ENCODE peak calls at places on chromosomes 5 and 9, in six cellular contexts. Z is testis, X is cardiac muscle cell, V is upper lobe of right lung, I is mesendoderm, G is right lobe of liver. K is an unnamed sample.

GRCh38 chr9:13083973-13084528 is 195.4 kb downstream of the MPDZ start:
- DNase-seq in X (no peak), I (no peak), G (no peak), Z (no peak), V (no peak), K (no peak)

GRCh38 chr5:35229076-35230042 is 928 bp downstream of the PRLR start:
- DNase-seq in I (peak), Z (peak), X (peak), V (peak), G (peak), K (no peak)

GRCh38 chr9:38622083-38622674 is 1.8 kb upstream of the ANKRD18A start:
- DNase-seq in Z (peak), X (peak), G (peak), V (no peak), I (peak), K (no peak)

GRCh38 chr5:98750693-98751092 is 22.8 kb upstream of the RGMB start:
- DNase-seq in X (peak), I (peak), G (no peak), Z (no peak), V (no peak), K (no peak)

GRCh38 chr9:346114-346513 is 131.4 kb downstream of the DOCK8 start:
- DNase-seq in V (no peak), Z (peak), X (no peak), I (peak), G (no peak), K (no peak)

GRCh38 chr9:76433851-76434250 is 25.1 kb upstream of the GCNT1 start:
- DNase-seq in V (no peak), X (no peak), Z (no peak), G (no peak), I (no peak), K (no peak)

GRCh38 chr5:65482727-65483473 is 1.2 kb upstream of the ADAMTS6 start:
- DNase-seq in V (no peak), G (no peak), Z (peak), I (peak), X (peak), K (no peak)

GRCh38 chr5:45260292-45260691 is 435.9 kb downstream of the HCN1 start:
- DNase-seq in I (no peak), V (no peak), G (no peak), Z (no peak), X (peak), K (no peak)

GRCh38 chr5:145449794-145450193 is 385.3 kb downstream of the PRELID2 start:
- DNase-seq in V (no peak), Z (no peak), G (no peak), X (no peak), I (no peak), K (no peak)

GRCh38 chr9:130173462-130173876 is 1.3 kb downstream of the NCS1 start:
- DNase-seq in X (no peak), I (no peak), G (no peak), Z (no peak), V (no peak), K (no peak)

GRCh38 chr5:176899296-176899891 is at the start of gene HK3:
- DNase-seq in G (peak), X (no peak), I (no peak), Z (peak), V (no peak), K (no peak)

GRCh38 chr5:91468643-91469422 is 85.7 kb upstream of the ARRDC3 start:
- DNase-seq in V (no peak), X (no peak), Z (no peak), G (no peak), I (no peak), K (no peak)

GRCh38 chr5:158654415-158654814 is 445.3 kb downstream of the EBF1 start:
- DNase-seq in G (no peak), Z (no peak), X (no peak), V (no peak), I (no peak), K (no peak)

GRCh38 chr9:136634904-136635303 is 27.8 kb upstream of the EGFL7 start:
- DNase-seq in V (no peak), G (no peak), I (no peak), Z (no peak), X (no peak), K (no peak)

GRCh38 chr5:33379757-33380156 is 61.0 kb upstream of the TARS1 start:
- DNase-seq in X (peak), V (no peak), G (no peak), Z (peak), I (peak), K (no peak)

GRCh38 chr9:134861586-134862334 is 18.9 kb upstream of the FCN2 start:
- DNase-seq in G (no peak), X (no peak), Z (no peak), I (no peak), V (peak), K (no peak)

GRCh38 chr9:109781541-109782197 is 1.7 kb downstream of the PALM2AKAP2 start:
- DNase-seq in Z (no peak), G (no peak), I (no peak), V (no peak), X (peak), K (no peak)

GRCh38 chr5:56229106-56229505 is 4.0 kb downstream of the ANKRD55 start:
- DNase-seq in V (no peak), I (no peak), G (no peak), X (no peak), Z (no peak), K (no peak)

GRCh38 chr5:77893225-77893860 is 117.2 kb upstream of the TBCA start:
- DNase-seq in I (peak), G (no peak), X (no peak), Z (no peak), V (no peak), K (peak)

GRCh38 chr5:172687983-172688734 is 47.1 kb downstream of the NEURL1B start:
- DNase-seq in G (peak), Z (no peak), I (no peak), X (no peak), V (no peak), K (no peak)

DNA sequence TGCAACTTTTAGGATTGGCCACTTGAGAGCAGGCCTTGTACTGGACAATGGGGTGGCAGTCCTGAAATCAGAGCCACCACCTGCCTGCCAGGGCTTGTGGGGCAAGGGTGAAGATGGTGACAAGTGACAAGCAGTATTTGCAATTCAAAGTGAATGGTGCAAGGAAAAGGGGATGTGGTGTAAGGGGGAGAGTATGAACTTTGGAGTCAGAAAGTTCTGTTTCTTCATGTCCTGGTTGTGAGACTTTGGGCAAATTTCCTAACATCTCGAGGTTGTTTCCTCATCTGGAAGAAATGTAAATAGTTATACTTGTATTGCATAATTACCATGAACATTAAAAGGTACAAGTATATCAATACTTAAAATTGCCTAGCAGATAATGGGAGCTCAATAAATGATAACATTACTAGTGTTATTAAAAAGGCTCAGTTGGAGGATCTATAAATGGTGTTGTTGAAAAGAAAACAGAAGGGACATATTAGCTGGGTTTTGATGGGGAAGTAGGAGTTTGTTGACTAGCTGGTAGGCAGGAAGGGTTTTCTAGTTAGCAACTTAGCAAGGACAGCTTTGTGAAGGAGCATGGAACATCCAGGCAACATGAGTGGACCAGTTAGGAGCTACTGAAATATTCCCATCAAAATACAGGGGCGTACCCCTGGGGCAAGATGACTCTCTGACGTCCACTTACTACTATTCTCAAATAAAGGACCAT is 21.3 kb upstream of the MEGF9 start:
- DNase-seq in G (peak), Z (no peak), I (no peak), X (no peak), V (peak), K (no peak)
- H3K27ac ChIP-seq in G (peak), Z (no peak), I (no peak), X (no peak), V (peak), K (no peak)

GRCh38 chr5:100889165-100889564 is 13.9 kb downstream of the ST8SIA4 start:
- DNase-seq in V (no peak), I (no peak), G (no peak), Z (no peak), X (no peak), K (no peak)

GRCh38 chr5:100890514-100891008 is 12.5 kb downstream of the ST8SIA4 start:
- DNase-seq in X (no peak), G (no peak), I (no peak), V (no peak), Z (no peak), K (no peak)

GRCh38 chr5:100889896-100890295 is 13.2 kb downstream of the ST8SIA4 start:
- DNase-seq in Z (no peak), X (no peak), G (no peak), I (no peak), V (no peak), K (no peak)
- H3K4me3 ChIP-seq in Z (no peak), X (no peak), G (no peak), I (no peak), V (peak), K (no peak)

GRCh38 chr5:175328687-175329086 is 115.3 kb downstream of the DRD1 start:
- DNase-seq in V (no peak), Z (no peak), X (no peak), I (no peak), G (no peak), K (no peak)
- H3K27ac ChIP-seq in V (no peak), Z (no peak), X (no peak), I (no peak), G (no peak), K (no peak)

GRCh38 chr9:127563579-127563978 is 48.5 kb upstream of the STXBP1 start:
- DNase-seq in Z (no peak), V (no peak), X (no peak), I (no peak), G (no peak), K (no peak)
- H3K4me3 ChIP-seq in Z (no peak), V (no peak), X (no peak), I (no peak), G (no peak), K (no peak)

DNA sequence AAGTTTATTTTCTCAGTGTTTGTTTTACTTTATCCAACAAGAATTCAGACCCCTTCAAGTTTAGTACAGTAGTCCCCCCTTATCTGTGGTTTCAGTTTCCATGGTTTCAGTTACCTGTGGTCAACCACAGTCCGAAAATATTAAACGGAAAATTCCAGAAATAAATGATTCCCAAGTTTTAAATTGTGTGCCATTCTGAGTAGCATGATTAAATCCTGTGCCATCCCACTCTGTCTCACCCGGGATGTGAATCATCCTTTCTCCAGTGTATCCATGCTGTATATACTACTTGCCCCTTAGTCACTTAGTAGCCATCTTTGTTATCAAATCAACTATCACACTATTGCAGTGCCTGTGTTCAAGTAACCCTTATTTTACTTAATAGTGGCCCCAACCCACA is 153.8 kb upstream of the RASA1 start:
- DNase-seq in I (no peak), V (no peak), X (no peak), G (no peak), Z (no peak), K (no peak)
- H3K27ac ChIP-seq in I (no peak), V (no peak), X (no peak), G (no peak), Z (no peak), K (no peak)

DNA sequence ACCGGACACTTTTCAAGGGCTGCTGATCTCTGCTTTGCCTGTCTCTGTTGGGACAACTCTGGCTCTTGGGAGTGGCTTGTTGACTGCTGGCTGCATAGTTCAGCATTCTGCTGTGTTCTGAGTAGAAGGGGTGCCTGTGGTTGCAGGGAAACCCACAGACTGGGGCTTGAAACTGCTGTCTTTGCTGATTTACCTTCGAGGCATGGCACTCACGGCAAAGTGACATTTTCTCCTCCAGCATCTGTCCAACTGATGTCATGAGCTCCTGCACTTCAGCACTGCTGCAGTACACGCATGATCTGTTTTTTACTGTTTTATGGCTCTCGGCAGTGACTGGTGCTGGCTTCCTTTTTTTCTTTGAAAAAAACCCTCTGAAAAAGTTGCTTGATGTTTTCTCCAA is 69.2 kb downstream of the SPATA31D1 start:
- DNase-seq in I (no peak), X (no peak), V (no peak), G (no peak), Z (no peak), K (no peak)
- H3K4me3 ChIP-seq in I (no peak), X (no peak), V (no peak), G (no peak), Z (no peak), K (no peak)

K was measured in dorsolateral prefrontal cortex.